ENCODE peak calls at places on chromosomes 4 and X, in five cellular contexts. One of them, this sample, is unnamed.

GRCh38 chr4:110815950-110816349 is 193.1 kb upstream of the PITX2 start:
- DNase-seq in HFF-Myc: no peak
- DNase-seq in astrocyte of the cerebellum: no peak
- DNase-seq in heart left ventricle: no peak
- DNase-seq in tibial nerve: no peak
- DNase-seq in this sample: no peak

GRCh38 chr4:127601029-127601428 is 31.7 kb upstream of the INTU start:
- DNase-seq in astrocyte of the cerebellum: no peak
- DNase-seq in heart left ventricle: no peak
- DNase-seq in HFF-Myc: no peak
- DNase-seq in tibial nerve: no peak
- DNase-seq in this sample: no peak

GRCh38 chrX:66008403-66008970 is 31.4 kb downstream of the VSIG4 start:
- DNase-seq in HFF-Myc: no peak
- DNase-seq in astrocyte of the cerebellum: no peak
- DNase-seq in heart left ventricle: no peak
- DNase-seq in tibial nerve: no peak
- DNase-seq in this sample: no peak

GRCh38 chr4:24067781-24068193 is 177.9 kb upstream of the PPARGC1A start:
- DNase-seq in HFF-Myc: peak
- DNase-seq in heart left ventricle: no peak
- DNase-seq in astrocyte of the cerebellum: peak
- DNase-seq in tibial nerve: peak
- DNase-seq in this sample: no peak

GRCh38 chrX:151703487-151703886 is 8.2 kb downstream of the PRRG3 start:
- DNase-seq in tibial nerve: no peak
- DNase-seq in heart left ventricle: peak
- DNase-seq in HFF-Myc: no peak
- DNase-seq in astrocyte of the cerebellum: no peak
- DNase-seq in this sample: no peak

GRCh38 chrX:112696506-112696905 is 16.8 kb upstream of the LHFPL1 start:
- DNase-seq in astrocyte of the cerebellum: no peak
- DNase-seq in heart left ventricle: no peak
- DNase-seq in tibial nerve: no peak
- DNase-seq in HFF-Myc: no peak
- DNase-seq in this sample: no peak

GRCh38 chr4:61556277-61556676 is 356.2 kb downstream of the ADGRL3 start:
- DNase-seq in heart left ventricle: no peak
- DNase-seq in astrocyte of the cerebellum: no peak
- DNase-seq in HFF-Myc: no peak
- DNase-seq in tibial nerve: no peak
- DNase-seq in this sample: no peak

GRCh38 chrX:77014655-77015377 is 432.4 kb upstream of the FGF16 start:
- DNase-seq in tibial nerve: no peak
- DNase-seq in HFF-Myc: no peak
- DNase-seq in heart left ventricle: no peak
- DNase-seq in astrocyte of the cerebellum: peak
- DNase-seq in this sample: no peak

GRCh38 chr4:64670647-64671046 is 261.4 kb upstream of the TECRL start:
- DNase-seq in HFF-Myc: no peak
- DNase-seq in heart left ventricle: no peak
- DNase-seq in tibial nerve: no peak
- DNase-seq in astrocyte of the cerebellum: no peak
- DNase-seq in this sample: no peak

GRCh38 chrX:49838374-49838773 is 9.3 kb downstream of the PAGE4 start:
- DNase-seq in astrocyte of the cerebellum: no peak
- DNase-seq in HFF-Myc: no peak
- DNase-seq in heart left ventricle: no peak
- DNase-seq in tibial nerve: peak
- DNase-seq in this sample: no peak

GRCh38 chrX:133608406-133608805 is 193.1 kb upstream of the GPC4 start:
- DNase-seq in tibial nerve: no peak
- DNase-seq in HFF-Myc: no peak
- DNase-seq in astrocyte of the cerebellum: peak
- DNase-seq in heart left ventricle: no peak
- DNase-seq in this sample: no peak

GRCh38 chr4:53580301-53580700 is 11.0 kb downstream of the LNX1 start:
- DNase-seq in HFF-Myc: no peak
- DNase-seq in astrocyte of the cerebellum: no peak
- DNase-seq in tibial nerve: no peak
- DNase-seq in heart left ventricle: no peak
- DNase-seq in this sample: no peak

DNA sequence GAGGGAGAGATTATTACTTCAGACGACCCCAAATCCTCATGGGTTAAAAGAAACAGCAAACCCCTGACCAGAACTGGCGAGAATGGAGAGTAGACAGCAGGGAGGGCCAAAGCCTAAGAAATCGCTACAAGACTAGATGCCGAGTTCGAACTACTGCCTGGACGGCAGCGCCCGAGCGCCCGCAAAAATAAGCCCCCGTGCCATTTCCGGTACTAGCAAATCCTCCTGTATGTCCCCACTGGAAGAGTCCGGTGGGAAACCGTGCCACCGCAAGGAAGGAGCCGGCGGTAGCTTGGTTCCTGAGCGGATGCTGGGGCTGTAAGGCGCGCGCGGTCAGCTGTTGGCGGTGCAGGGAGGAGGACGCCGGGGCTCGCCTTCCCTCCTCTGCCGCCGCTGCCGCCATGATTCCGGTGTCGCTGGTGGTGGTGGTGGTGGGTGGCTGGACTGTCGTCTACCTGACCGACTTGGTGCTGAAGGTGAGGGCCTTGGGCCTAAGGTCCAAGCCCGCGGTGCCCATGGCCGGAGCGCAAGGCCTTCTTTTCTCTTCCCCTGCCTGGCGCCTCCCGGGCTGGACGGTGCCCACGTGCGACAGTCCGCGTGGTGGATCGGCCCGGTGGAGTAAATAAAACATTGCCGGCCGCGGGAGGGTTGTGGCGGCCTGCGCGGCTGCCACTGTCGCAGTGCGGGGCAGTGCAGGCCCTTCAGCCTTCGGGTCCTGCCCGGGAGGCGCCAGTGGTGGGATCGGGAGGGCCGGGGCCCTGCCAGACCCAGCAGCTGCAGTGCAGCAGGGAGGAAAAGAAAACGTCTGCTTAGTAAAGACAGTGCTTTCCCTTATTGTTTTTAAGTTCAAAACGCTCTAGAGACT is at the start of gene MBTPS2:
- DNase-seq in HFF-Myc: peak
- DNase-seq in astrocyte of the cerebellum: peak
- DNase-seq in tibial nerve: peak
- DNase-seq in heart left ventricle: peak
- DNase-seq in this sample: peak
- TF ChIP-seq CTCF in HFF-Myc: no peak
- TF ChIP-seq CTCF in astrocyte of the cerebellum: peak
- TF ChIP-seq CTCF in tibial nerve: peak
- TF ChIP-seq CTCF in heart left ventricle: no peak
- TF ChIP-seq CTCF in this sample: no peak

DNA sequence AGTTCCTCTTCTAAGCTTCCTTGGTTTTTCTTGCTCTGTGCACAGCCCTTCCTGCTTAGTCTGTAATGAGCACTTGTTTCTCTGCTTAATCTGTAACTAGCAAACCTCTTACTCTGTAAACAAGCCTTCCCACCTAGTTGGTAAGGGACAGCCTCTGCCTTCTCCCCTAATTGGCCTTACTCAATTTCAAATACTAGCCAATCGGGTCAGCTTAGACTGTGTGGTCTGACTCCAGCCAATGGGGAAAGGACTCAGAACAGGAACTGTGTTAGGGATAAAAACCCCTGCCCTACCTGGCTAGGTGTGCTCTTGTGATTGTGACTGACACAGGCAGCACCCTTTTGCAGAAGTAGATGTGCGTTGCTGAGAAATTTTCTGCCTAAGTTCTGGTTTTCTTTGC is 136.5 kb upstream of the AADAT start:
- DNase-seq in HFF-Myc: no peak
- DNase-seq in tibial nerve: no peak
- DNase-seq in heart left ventricle: no peak
- DNase-seq in astrocyte of the cerebellum: no peak
- DNase-seq in this sample: no peak
- H3K4me3 ChIP-seq in HFF-Myc: no peak
- H3K4me3 ChIP-seq in tibial nerve: no peak
- H3K4me3 ChIP-seq in heart left ventricle: no peak
- H3K4me3 ChIP-seq in astrocyte of the cerebellum: no peak
- H3K4me3 ChIP-seq in this sample: no peak

DNA sequence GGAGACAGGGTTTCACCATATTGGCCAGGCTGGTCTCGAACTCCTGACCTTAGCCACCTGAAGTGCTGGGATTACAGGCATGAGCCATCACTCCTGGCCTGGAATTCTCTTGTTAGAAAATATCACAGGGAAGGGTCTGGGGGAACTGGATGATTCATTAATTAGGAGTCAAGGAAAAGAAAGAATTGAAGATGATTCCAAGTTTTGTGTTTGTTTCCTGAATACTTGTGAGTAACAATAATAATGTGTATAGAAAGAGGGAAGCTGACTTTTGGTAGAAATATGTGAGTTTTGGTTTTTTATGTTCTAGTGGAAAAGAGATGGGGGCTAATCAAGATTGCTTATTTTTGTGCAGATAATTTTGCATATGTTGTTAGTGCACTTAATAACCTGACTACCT is 77.3 kb upstream of the CLNK start:
- DNase-seq in tibial nerve: no peak
- DNase-seq in heart left ventricle: no peak
- DNase-seq in astrocyte of the cerebellum: no peak
- DNase-seq in HFF-Myc: no peak
- DNase-seq in this sample: no peak
- TF ChIP-seq CTCF in tibial nerve: no peak
- TF ChIP-seq CTCF in heart left ventricle: no peak
- TF ChIP-seq CTCF in astrocyte of the cerebellum: no peak
- TF ChIP-seq CTCF in HFF-Myc: no peak
- TF ChIP-seq CTCF in this sample: no peak

GRCh38 chr4:182695842-182696241 is 221.3 kb downstream of the DCTD start:
- DNase-seq in astrocyte of the cerebellum: no peak
- DNase-seq in heart left ventricle: no peak
- DNase-seq in tibial nerve: no peak
- DNase-seq in HFF-Myc: no peak
- DNase-seq in this sample: no peak
- H3K4me3 ChIP-seq in astrocyte of the cerebellum: no peak
- H3K4me3 ChIP-seq in heart left ventricle: no peak
- H3K4me3 ChIP-seq in tibial nerve: no peak
- H3K4me3 ChIP-seq in HFF-Myc: no peak
- H3K4me3 ChIP-seq in this sample: no peak

GRCh38 chr4:26590639-26591038 is 6.8 kb downstream of the TBC1D19 start:
- DNase-seq in heart left ventricle: no peak
- DNase-seq in astrocyte of the cerebellum: no peak
- DNase-seq in HFF-Myc: no peak
- DNase-seq in tibial nerve: no peak
- DNase-seq in this sample: no peak

GRCh38 chr4:26594371-26594770 is 10.5 kb downstream of the TBC1D19 start:
- DNase-seq in tibial nerve: no peak
- DNase-seq in astrocyte of the cerebellum: no peak
- DNase-seq in heart left ventricle: no peak
- DNase-seq in HFF-Myc: no peak
- DNase-seq in this sample: no peak

GRCh38 chr4:26584725-26585124 is 841 bp downstream of the TBC1D19 start:
- DNase-seq in tibial nerve: no peak
- DNase-seq in astrocyte of the cerebellum: no peak
- DNase-seq in HFF-Myc: no peak
- DNase-seq in heart left ventricle: no peak
- DNase-seq in this sample: no peak

GRCh38 chr4:26594778-26595177 is 10.9 kb downstream of the TBC1D19 start:
- DNase-seq in heart left ventricle: no peak
- DNase-seq in HFF-Myc: no peak
- DNase-seq in astrocyte of the cerebellum: no peak
- DNase-seq in tibial nerve: no peak
- DNase-seq in this sample: no peak

DNA sequence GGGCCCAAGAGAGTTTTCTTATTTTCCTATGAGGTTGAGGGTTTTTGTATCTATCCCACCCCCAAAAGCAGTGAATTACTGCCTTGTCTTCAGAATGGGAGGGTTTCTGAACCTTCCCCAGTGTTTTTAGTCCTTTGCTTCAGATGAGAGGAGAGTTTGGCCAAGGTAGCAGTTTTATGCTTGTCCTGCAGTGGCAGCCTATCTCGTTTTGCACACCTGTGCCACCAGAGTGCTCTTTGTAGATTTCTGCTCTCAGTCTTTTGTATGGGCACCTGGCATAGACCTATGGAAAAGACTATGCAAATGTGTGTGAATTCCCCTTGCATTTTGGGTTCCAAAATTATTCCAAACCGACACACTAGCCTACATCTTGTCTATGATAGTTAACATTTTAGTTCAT is 5.8 kb downstream of the TBC1D19 start:
- DNase-seq in heart left ventricle: no peak
- DNase-seq in tibial nerve: no peak
- DNase-seq in astrocyte of the cerebellum: no peak
- DNase-seq in HFF-Myc: no peak
- DNase-seq in this sample: no peak
- TF ChIP-seq CTCF in heart left ventricle: no peak
- TF ChIP-seq CTCF in tibial nerve: no peak
- TF ChIP-seq CTCF in astrocyte of the cerebellum: no peak
- TF ChIP-seq CTCF in HFF-Myc: no peak
- TF ChIP-seq CTCF in this sample: no peak

GRCh38 chrX:20500949-20501348 is 234.2 kb upstream of the RPS6KA3 start:
- DNase-seq in heart left ventricle: no peak
- DNase-seq in HFF-Myc: no peak
- DNase-seq in astrocyte of the cerebellum: no peak
- DNase-seq in tibial nerve: no peak
- DNase-seq in this sample: no peak

GRCh38 chrX:20500171-20500865 is 233.6 kb upstream of the RPS6KA3 start:
- DNase-seq in HFF-Myc: no peak
- DNase-seq in heart left ventricle: no peak
- DNase-seq in tibial nerve: no peak
- DNase-seq in astrocyte of the cerebellum: no peak
- DNase-seq in this sample: no peak

GRCh38 chrX:20499763-20500162 is 233.1 kb upstream of the RPS6KA3 start:
- DNase-seq in tibial nerve: no peak
- DNase-seq in astrocyte of the cerebellum: no peak
- DNase-seq in heart left ventricle: no peak
- DNase-seq in HFF-Myc: no peak
- DNase-seq in this sample: no peak

DNA sequence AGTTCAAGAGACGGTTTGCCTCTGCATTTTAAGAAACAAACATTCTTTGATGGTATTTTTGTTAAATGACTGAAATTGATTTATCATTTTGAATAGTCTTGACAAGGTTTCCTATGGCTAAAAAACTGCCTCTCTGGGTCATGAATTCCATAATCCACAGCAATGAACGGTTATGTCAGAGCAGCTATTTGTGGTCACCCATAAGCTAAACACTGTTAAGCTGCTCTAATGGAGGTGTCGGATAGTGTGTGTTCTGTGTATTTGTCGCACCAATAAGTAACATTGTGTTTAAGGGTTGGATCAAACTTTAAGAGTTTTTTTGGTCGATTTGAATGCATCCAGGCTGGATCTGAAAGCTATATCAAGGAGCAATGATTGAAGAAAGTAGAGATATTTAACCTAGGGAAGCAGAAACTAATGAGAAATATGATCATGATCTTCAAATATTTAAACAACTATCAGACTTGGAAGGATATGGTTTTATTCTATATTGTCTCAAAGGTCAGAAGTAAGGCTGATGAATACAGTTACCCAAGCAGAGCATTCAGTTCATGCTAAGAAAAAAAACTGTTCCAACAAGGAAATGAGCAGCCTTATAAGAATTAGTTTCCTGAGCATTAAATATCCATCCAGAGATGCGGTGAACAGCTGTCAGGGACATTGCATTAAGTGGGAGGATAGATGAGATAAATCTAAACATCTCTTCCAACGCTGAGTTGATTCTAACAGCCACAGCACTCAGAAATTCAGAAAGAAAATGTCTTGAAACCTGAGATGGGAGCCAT is 232.3 kb upstream of the RPS6KA3 start:
- DNase-seq in astrocyte of the cerebellum: no peak
- DNase-seq in HFF-Myc: no peak
- DNase-seq in tibial nerve: no peak
- DNase-seq in heart left ventricle: no peak
- DNase-seq in this sample: no peak
- H3K4me3 ChIP-seq in astrocyte of the cerebellum: no peak
- H3K4me3 ChIP-seq in HFF-Myc: no peak
- H3K4me3 ChIP-seq in tibial nerve: no peak
- H3K4me3 ChIP-seq in heart left ventricle: no peak
- H3K4me3 ChIP-seq in this sample: no peak

GRCh38 chr4:45079616-45080015 is 353.3 kb upstream of the GNPDA2 start:
- DNase-seq in astrocyte of the cerebellum: no peak
- DNase-seq in tibial nerve: no peak
- DNase-seq in heart left ventricle: no peak
- DNase-seq in HFF-Myc: no peak
- DNase-seq in this sample: no peak
- TF ChIP-seq CTCF in astrocyte of the cerebellum: no peak
- TF ChIP-seq CTCF in tibial nerve: no peak
- TF ChIP-seq CTCF in heart left ventricle: no peak
- TF ChIP-seq CTCF in HFF-Myc: no peak
- TF ChIP-seq CTCF in this sample: no peak

This sample was measured in GM12864.